ENCODE peak calls at places on chromosomes 16 and 17, in four cellular contexts. S is tibial artery, V is HCT116, A is IMR-90. E is an unnamed sample. For H3K27me3, the result is how much of the 10 kb centered on the place peaks cover.

GRCh38 chr16:67284699-67285646 is 5.6 kb downstream of the PLEKHG4 start:
- DNase-seq in A (peak), S (no peak), V (no peak), E (peak)

GRCh38 chr16:12627394-12627793 is 176.3 kb downstream of the CPPED1 start:
- DNase-seq in A (no peak), V (no peak), S (no peak), E (no peak)

GRCh38 chr17:3639981-3640596 is 3.5 kb downstream of the CTNS start:
- DNase-seq in S (no peak), A (peak), V (no peak), E (no peak)

GRCh38 chr17:70527364-70527888 is 358.1 kb downstream of the KCNJ2 start:
- DNase-seq in A (no peak), S (no peak), V (no peak), E (no peak)

GRCh38 chr16:66265106-66265415 is 101.4 kb upstream of the CDH5 start:
- DNase-seq in A (no peak), S (no peak), V (no peak), E (no peak)

GRCh38 chr16:4373909-4374742 is 2.5 kb downstream of the VASN start:
- DNase-seq in V (no peak), S (peak), A (peak), E (peak)

GRCh38 chr17:40517286-40517662 is 15.9 kb upstream of the TNS4 start:
- DNase-seq in A (no peak), S (peak), V (no peak), E (no peak)

GRCh38 chr16:85704900-85705846 is 16.4 kb upstream of the GINS2 start:
- DNase-seq in A (no peak), S (no peak), V (no peak), E (no peak)

GRCh38 chr17:4743216-4743615 is 3.5 kb upstream of the CXCL16 start:
- DNase-seq in V (no peak), A (no peak), S (no peak), E (no peak)
- H3K27me3 ChIP-seq in V (under half), A (half or more), S (under half), E (under half)

GRCh38 chr17:81325057-81325973 is 30.2 kb upstream of the SLC38A10 start:
- DNase-seq in A (no peak), S (no peak), V (no peak), E (no peak)

GRCh38 chr17:81325974-81326358 is 30.9 kb upstream of the SLC38A10 start:
- DNase-seq in S (no peak), V (no peak), A (no peak), E (no peak)

GRCh38 chr17:81323083-81323369 is 27.9 kb upstream of the SLC38A10 start:
- DNase-seq in A (no peak), V (no peak), S (no peak), E (no peak)

GRCh38 chr17:81323411-81323868 is 28.3 kb upstream of the SLC38A10 start:
- DNase-seq in S (no peak), A (no peak), V (no peak), E (no peak)

DNA sequence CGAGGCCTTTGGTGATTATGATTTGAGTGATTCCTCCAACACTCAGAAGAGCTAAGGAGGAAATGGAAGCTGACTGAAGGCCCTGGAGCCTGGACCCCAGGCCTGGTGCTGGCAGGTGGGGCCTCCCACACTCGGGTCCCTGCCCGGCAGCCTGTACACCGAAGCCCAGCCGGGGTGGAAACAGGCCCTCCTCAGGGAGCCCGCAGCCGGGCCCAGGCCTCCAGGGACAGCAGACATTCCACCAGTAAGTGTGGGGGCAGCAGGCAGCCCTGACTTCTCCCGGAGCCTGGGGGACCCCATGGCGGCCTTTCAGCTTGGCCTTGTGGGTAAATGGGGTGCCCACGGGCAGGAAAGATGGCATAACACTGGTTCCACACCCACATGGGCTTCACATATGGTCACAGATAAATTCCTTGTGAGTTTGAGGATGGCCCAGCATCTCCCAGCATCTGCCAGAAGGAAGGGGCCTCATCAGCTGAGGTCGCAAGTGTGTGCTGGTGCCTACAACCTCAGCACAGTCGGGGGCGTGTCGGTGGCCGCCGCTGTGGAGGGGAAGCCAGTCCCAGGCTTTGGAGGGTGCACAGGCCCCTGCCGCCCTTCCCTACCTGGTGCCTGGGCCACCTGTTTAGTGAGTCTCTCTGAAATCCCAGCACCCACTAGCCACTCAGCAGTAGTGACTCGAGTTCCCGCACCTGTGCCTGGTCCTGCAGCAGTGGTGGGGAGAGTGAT is 29.2 kb upstream of the SLC38A10 start:
- DNase-seq in V (no peak), S (no peak), A (no peak), E (no peak)
- TF ChIP-seq CTCF in V (no peak), S (no peak), A (no peak), E (no peak)

GRCh38 chr17:76902476-76902875 is 34.3 kb downstream of the MGAT5B start:
- DNase-seq in V (no peak), S (no peak), A (no peak), E (no peak)
- H3K27me3 ChIP-seq in V (under half), S (half or more), A (under half), E (under half)

GRCh38 chr16:56793504-56793903 is 63.6 kb downstream of the NUP93 start:
- DNase-seq in V (no peak), S (no peak), A (peak), E (peak)
- TF ChIP-seq CTCF in V (peak), S (no peak), A (peak), E (peak)

GRCh38 chr16:2297506-2297860 is 29.6 kb upstream of the RNPS1 start:
- DNase-seq in S (no peak), A (no peak), V (no peak), E (no peak)

GRCh38 chr16:2298621-2299020 is 30.7 kb upstream of the RNPS1 start:
- DNase-seq in A (no peak), S (no peak), V (no peak), E (no peak)

GRCh38 chr16:2296662-2297505 is 29.0 kb upstream of the RNPS1 start:
- DNase-seq in V (peak), S (no peak), A (no peak), E (peak)

GRCh38 chr16:2292221-2292620 is 24.3 kb upstream of the RNPS1 start:
- DNase-seq in S (no peak), V (no peak), A (no peak), E (no peak)

GRCh38 chr16:2295056-2295798 is 27.3 kb upstream of the RNPS1 start:
- DNase-seq in V (no peak), S (no peak), A (no peak), E (no peak)
- H3K27me3 ChIP-seq in V (under half), S (under half), A (under half), E (under half)

DNA sequence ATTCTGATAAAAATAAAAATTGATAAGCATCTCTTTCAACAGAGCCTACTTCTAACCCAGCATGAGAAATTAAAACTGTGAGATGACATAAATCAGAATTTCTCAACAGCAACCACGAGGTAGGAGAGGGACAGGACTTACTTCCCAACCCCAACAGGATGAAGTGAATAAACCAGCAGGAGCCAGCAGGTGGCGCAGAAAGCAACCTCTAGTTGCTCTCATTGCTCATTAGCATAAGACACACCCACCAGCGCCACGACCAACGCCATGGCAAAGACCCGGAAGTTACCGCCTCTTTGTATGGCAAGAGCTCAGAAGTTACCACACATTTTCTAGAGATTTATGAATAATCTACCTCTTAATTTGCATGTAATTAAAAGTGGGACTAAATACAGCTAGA is 189.4 kb upstream of the CDH8 start:
- DNase-seq in V (no peak), S (no peak), A (no peak), E (peak)
- TF ChIP-seq CTCF in V (peak), S (no peak), A (no peak), E (peak)

E was measured in bronchial epithelial cell.